ENCODE peak calls at places on chromosomes 2 and 18, in seven cellular contexts. One of them, this sample, is unnamed.

GRCh38 chr2:237258146-237258545 is 155.8 kb downstream of the COL6A3 start:
- DNase-seq in fibroblast of pulmonary artery: peak
- DNase-seq in cardiac fibroblast: no peak
- DNase-seq in GM10248: no peak
- DNase-seq in fibroblast of lung: no peak
- DNase-seq in AG04450: no peak
- DNase-seq in uterus: no peak
- DNase-seq in this sample: no peak

GRCh38 chr18:44133483-44133882 is 547.2 kb upstream of the SETBP1 start:
- DNase-seq in fibroblast of pulmonary artery: peak
- DNase-seq in cardiac fibroblast: no peak
- DNase-seq in GM10248: no peak
- DNase-seq in fibroblast of lung: peak
- DNase-seq in AG04450: no peak
- DNase-seq in uterus: no peak
- DNase-seq in this sample: no peak

GRCh38 chr18:10274327-10274726 is 180.1 kb upstream of the APCDD1 start:
- DNase-seq in fibroblast of pulmonary artery: peak
- DNase-seq in cardiac fibroblast: peak
- DNase-seq in GM10248: no peak
- DNase-seq in fibroblast of lung: no peak
- DNase-seq in AG04450: no peak
- DNase-seq in uterus: no peak
- DNase-seq in this sample: no peak

GRCh38 chr2:52939250-52939649 is 828.4 kb upstream of the CHAC2 start:
- DNase-seq in fibroblast of pulmonary artery: no peak
- DNase-seq in cardiac fibroblast: no peak
- DNase-seq in GM10248: no peak
- DNase-seq in fibroblast of lung: no peak
- DNase-seq in AG04450: no peak
- DNase-seq in uterus: no peak
- DNase-seq in this sample: no peak

GRCh38 chr2:55120634-55121359 is 70.5 kb upstream of the RTN4 start:
- DNase-seq in fibroblast of pulmonary artery: peak
- DNase-seq in cardiac fibroblast: peak
- DNase-seq in GM10248: no peak
- DNase-seq in fibroblast of lung: peak
- DNase-seq in AG04450: no peak
- DNase-seq in uterus: peak
- DNase-seq in this sample: no peak

GRCh38 chr18:2907459-2908145 is 60.8 kb downstream of the EMILIN2 start:
- DNase-seq in fibroblast of pulmonary artery: no peak
- DNase-seq in cardiac fibroblast: no peak
- DNase-seq in GM10248: no peak
- DNase-seq in fibroblast of lung: no peak
- DNase-seq in AG04450: no peak
- DNase-seq in uterus: no peak
- DNase-seq in this sample: peak

GRCh38 chr2:20634430-20635095 is 16.3 kb downstream of the HS1BP3 start:
- DNase-seq in fibroblast of pulmonary artery: peak
- DNase-seq in cardiac fibroblast: peak
- DNase-seq in GM10248: no peak
- DNase-seq in fibroblast of lung: peak
- DNase-seq in AG04450: peak
- DNase-seq in uterus: peak
- DNase-seq in this sample: no peak

GRCh38 chr18:77092104-77093066 is 40.2 kb downstream of the MBP start:
- DNase-seq in fibroblast of pulmonary artery: no peak
- DNase-seq in cardiac fibroblast: no peak
- DNase-seq in GM10248: no peak
- DNase-seq in fibroblast of lung: no peak
- DNase-seq in AG04450: no peak
- DNase-seq in uterus: no peak
- DNase-seq in this sample: no peak

GRCh38 chr2:238102865-238103264 is 2.7 kb downstream of the ESPNL start:
- DNase-seq in fibroblast of pulmonary artery: no peak
- DNase-seq in cardiac fibroblast: no peak
- DNase-seq in GM10248: no peak
- DNase-seq in fibroblast of lung: no peak
- DNase-seq in AG04450: no peak
- DNase-seq in uterus: peak
- DNase-seq in this sample: no peak

GRCh38 chr2:228840743-228841114 is 430.4 kb downstream of the PID1 start:
- DNase-seq in fibroblast of pulmonary artery: no peak
- DNase-seq in cardiac fibroblast: no peak
- DNase-seq in GM10248: no peak
- DNase-seq in fibroblast of lung: no peak
- DNase-seq in AG04450: no peak
- DNase-seq in uterus: no peak
- DNase-seq in this sample: no peak

GRCh38 chr2:69221512-69221911 is 165.5 kb downstream of the GFPT1 start:
- DNase-seq in fibroblast of pulmonary artery: peak
- DNase-seq in cardiac fibroblast: peak
- DNase-seq in GM10248: no peak
- DNase-seq in fibroblast of lung: no peak
- DNase-seq in AG04450: no peak
- DNase-seq in uterus: no peak
- DNase-seq in this sample: no peak

GRCh38 chr2:238388794-238389193 is 37.9 kb upstream of the ASB1 start:
- DNase-seq in fibroblast of pulmonary artery: no peak
- DNase-seq in cardiac fibroblast: no peak
- DNase-seq in GM10248: no peak
- DNase-seq in fibroblast of lung: no peak
- DNase-seq in AG04450: no peak
- DNase-seq in uterus: no peak
- DNase-seq in this sample: no peak

GRCh38 chr18:22020867-22021370 is 148.5 kb upstream of the GATA6 start:
- DNase-seq in fibroblast of pulmonary artery: no peak
- DNase-seq in cardiac fibroblast: no peak
- DNase-seq in GM10248: no peak
- DNase-seq in fibroblast of lung: no peak
- DNase-seq in AG04450: no peak
- DNase-seq in uterus: no peak
- DNase-seq in this sample: no peak

GRCh38 chr2:229514318-229514717 is 200.0 kb downstream of the DNER start:
- DNase-seq in fibroblast of pulmonary artery: no peak
- DNase-seq in cardiac fibroblast: no peak
- DNase-seq in GM10248: no peak
- DNase-seq in fibroblast of lung: no peak
- DNase-seq in AG04450: no peak
- DNase-seq in uterus: no peak
- DNase-seq in this sample: no peak

GRCh38 chr2:229370484-229370883 is 99.4 kb upstream of the PID1 start:
- DNase-seq in fibroblast of pulmonary artery: peak
- DNase-seq in cardiac fibroblast: peak
- DNase-seq in GM10248: no peak
- DNase-seq in fibroblast of lung: peak
- DNase-seq in AG04450: no peak
- DNase-seq in uterus: peak
- DNase-seq in this sample: no peak

GRCh38 chr2:19835818-19836281 is 65.9 kb downstream of the TTC32 start:
- DNase-seq in fibroblast of pulmonary artery: no peak
- DNase-seq in cardiac fibroblast: no peak
- DNase-seq in GM10248: no peak
- DNase-seq in fibroblast of lung: peak
- DNase-seq in AG04450: no peak
- DNase-seq in uterus: no peak
- DNase-seq in this sample: no peak

GRCh38 chr2:110679865-110680264 is 2.0 kb upstream of the BUB1 start:
- DNase-seq in fibroblast of pulmonary artery: no peak
- DNase-seq in cardiac fibroblast: no peak
- DNase-seq in GM10248: no peak
- DNase-seq in fibroblast of lung: no peak
- DNase-seq in AG04450: no peak
- DNase-seq in uterus: no peak
- DNase-seq in this sample: no peak

GRCh38 chr2:212938144-212938793 is 213.1 kb downstream of the IKZF2 start:
- DNase-seq in fibroblast of pulmonary artery: no peak
- DNase-seq in cardiac fibroblast: no peak
- DNase-seq in GM10248: no peak
- DNase-seq in fibroblast of lung: no peak
- DNase-seq in AG04450: no peak
- DNase-seq in uterus: no peak
- DNase-seq in this sample: no peak

GRCh38 chr2:15747698-15748471 is 156.2 kb downstream of the DDX1 start:
- DNase-seq in fibroblast of pulmonary artery: no peak
- DNase-seq in cardiac fibroblast: no peak
- DNase-seq in GM10248: no peak
- DNase-seq in fibroblast of lung: peak
- DNase-seq in AG04450: no peak
- DNase-seq in uterus: no peak
- DNase-seq in this sample: no peak

GRCh38 chr18:59265246-59266018 is 7.8 kb downstream of the RAX start:
- DNase-seq in fibroblast of pulmonary artery: no peak
- DNase-seq in cardiac fibroblast: no peak
- DNase-seq in GM10248: peak
- DNase-seq in fibroblast of lung: no peak
- DNase-seq in AG04450: no peak
- DNase-seq in uterus: no peak
- DNase-seq in this sample: peak

GRCh38 chr18:57780318-57781127 is 22.6 kb downstream of the ATP8B1 start:
- DNase-seq in fibroblast of pulmonary artery: peak
- DNase-seq in cardiac fibroblast: peak
- DNase-seq in GM10248: peak
- DNase-seq in fibroblast of lung: peak
- DNase-seq in AG04450: peak
- DNase-seq in uterus: no peak
- DNase-seq in this sample: peak

GRCh38 chr18:26956894-26957293 is 91.4 kb upstream of the AQP4 start:
- DNase-seq in fibroblast of pulmonary artery: no peak
- DNase-seq in cardiac fibroblast: no peak
- DNase-seq in GM10248: no peak
- DNase-seq in fibroblast of lung: no peak
- DNase-seq in AG04450: no peak
- DNase-seq in uterus: no peak
- DNase-seq in this sample: no peak

DNA sequence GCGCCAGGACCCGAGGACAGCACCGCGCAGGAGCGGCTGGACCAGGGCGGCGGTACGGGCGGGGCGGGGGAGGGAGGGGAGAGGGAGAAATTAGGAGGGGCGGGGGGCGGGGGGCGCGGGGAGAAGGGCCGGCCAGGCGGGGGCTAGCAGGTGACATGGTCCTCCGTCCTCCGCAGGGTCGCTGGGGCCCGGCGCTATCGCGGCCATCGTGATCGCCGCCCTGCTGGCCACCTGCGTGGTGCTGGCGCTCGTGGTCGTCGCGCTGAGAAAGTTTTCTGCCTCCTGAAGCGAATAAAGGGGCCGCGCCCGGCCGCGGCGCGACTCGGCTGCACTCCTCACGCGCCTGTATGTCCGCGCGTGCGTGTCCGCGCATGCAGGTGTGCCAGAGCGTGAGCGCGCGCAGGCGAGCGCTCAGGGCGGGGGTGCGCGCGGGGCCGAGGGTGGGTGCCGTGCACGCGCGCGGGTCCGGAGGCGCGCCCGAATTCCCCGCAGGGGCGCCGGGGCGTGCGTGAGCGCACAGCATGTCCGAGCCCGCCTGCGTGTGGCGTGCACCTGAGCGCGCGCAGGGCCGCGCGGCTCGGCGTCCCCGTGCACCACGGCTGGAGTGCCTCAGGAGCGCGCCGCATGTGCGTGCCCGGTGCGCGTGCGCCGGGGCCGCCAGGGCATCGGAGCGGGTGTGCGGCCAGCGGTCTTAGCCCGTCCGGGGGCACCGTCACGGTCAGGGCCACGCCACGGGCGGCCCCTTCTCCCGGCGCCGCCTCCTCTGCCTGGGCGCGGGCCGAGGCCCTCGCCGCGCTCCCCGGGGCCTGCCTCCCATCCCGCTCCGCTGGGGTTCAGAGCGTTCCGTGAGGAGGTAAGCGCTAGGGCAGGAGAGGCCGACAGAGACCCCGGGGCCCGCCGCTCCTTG is 6.3 kb downstream of the SNORC start:
- DNase-seq in fibroblast of pulmonary artery: no peak
- DNase-seq in cardiac fibroblast: no peak
- DNase-seq in GM10248: peak
- DNase-seq in fibroblast of lung: peak
- DNase-seq in AG04450: no peak
- DNase-seq in uterus: no peak
- DNase-seq in this sample: peak
- TF ChIP-seq CTCF in fibroblast of pulmonary artery: no peak
- TF ChIP-seq CTCF in cardiac fibroblast: no peak
- TF ChIP-seq CTCF in GM10248: peak
- TF ChIP-seq CTCF in fibroblast of lung: no peak
- TF ChIP-seq CTCF in AG04450: no peak
- TF ChIP-seq CTCF in uterus: no peak
- TF ChIP-seq CTCF in this sample: peak

GRCh38 chr2:39673018-39673417 is 7.3 kb downstream of the TMEM178A start:
- DNase-seq in fibroblast of pulmonary artery: no peak
- DNase-seq in cardiac fibroblast: no peak
- DNase-seq in GM10248: no peak
- DNase-seq in fibroblast of lung: no peak
- DNase-seq in AG04450: no peak
- DNase-seq in uterus: no peak
- DNase-seq in this sample: no peak
- TF ChIP-seq CTCF in fibroblast of pulmonary artery: no peak
- TF ChIP-seq CTCF in cardiac fibroblast: no peak
- TF ChIP-seq CTCF in GM10248: no peak
- TF ChIP-seq CTCF in fibroblast of lung: no peak
- TF ChIP-seq CTCF in AG04450: no peak
- TF ChIP-seq CTCF in uterus: no peak
- TF ChIP-seq CTCF in this sample: no peak

GRCh38 chr2:31428001-31428418 is 13.5 kb upstream of the XDH start:
- DNase-seq in fibroblast of pulmonary artery: peak
- DNase-seq in cardiac fibroblast: peak
- DNase-seq in GM10248: no peak
- DNase-seq in fibroblast of lung: peak
- DNase-seq in AG04450: no peak
- DNase-seq in uterus: no peak
- DNase-seq in this sample: no peak
- TF ChIP-seq CTCF in fibroblast of pulmonary artery: peak
- TF ChIP-seq CTCF in cardiac fibroblast: peak
- TF ChIP-seq CTCF in GM10248: no peak
- TF ChIP-seq CTCF in fibroblast of lung: no peak
- TF ChIP-seq CTCF in AG04450: peak
- TF ChIP-seq CTCF in uterus: no peak
- TF ChIP-seq CTCF in this sample: no peak

DNA sequence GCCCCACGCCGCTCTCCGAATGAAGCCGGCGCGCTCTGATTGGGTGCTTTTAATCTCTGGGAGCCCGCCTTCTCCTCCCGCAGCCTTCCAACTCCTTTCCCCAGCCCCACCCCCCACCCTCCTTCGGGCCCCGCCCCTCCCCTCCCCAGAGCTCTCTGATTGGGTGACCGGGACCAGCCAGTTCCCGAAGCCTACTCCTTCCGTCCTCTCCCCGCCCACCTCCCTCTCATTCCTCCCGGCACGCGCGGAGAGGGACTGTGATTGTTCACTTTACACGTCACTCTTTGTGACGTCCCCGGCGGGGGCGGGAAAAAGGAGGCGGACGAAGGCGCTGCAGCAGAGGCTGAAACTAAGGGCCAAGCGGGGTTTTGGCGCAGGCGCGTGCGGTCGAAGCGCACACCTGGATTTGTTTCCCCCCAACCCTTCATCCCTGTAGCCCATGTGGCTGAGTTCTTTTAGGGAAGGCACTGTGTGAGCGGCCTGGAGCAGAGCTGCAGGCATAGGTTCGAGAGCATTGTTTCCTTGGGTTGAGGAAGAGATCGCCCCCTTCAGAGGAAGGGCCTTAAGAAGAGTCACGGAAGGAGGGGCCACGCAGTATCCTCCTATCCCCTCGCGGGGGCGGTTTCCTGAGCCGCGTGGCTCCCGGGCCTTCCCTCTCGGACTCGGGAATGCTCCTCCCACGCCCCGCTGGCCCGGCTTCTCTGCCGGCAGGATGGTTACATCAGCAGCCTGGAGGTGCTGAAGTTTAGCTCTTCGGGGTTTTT is at the start of gene MEX3C:
- DNase-seq in fibroblast of pulmonary artery: peak
- DNase-seq in cardiac fibroblast: peak
- DNase-seq in GM10248: peak
- DNase-seq in fibroblast of lung: peak
- DNase-seq in AG04450: peak
- DNase-seq in uterus: peak
- DNase-seq in this sample: peak
- TF ChIP-seq CTCF in fibroblast of pulmonary artery: peak
- TF ChIP-seq CTCF in cardiac fibroblast: no peak
- TF ChIP-seq CTCF in GM10248: no peak
- TF ChIP-seq CTCF in fibroblast of lung: peak
- TF ChIP-seq CTCF in AG04450: peak
- TF ChIP-seq CTCF in uterus: peak
- TF ChIP-seq CTCF in this sample: no peak